ENCODE peak calls at places on chromosome 13, in seven cellular contexts. One of them, this sample, is unnamed. For H3K36me3, the result is how much of the 10 kb centered on the place peaks cover.

GRCh38 chr13:44920013-44920412 is 69.3 kb downstream of the NUFIP1 start:
- DNase-seq in psoas muscle: no peak
- DNase-seq in K562: no peak
- DNase-seq in WERI-Rb-1: no peak
- DNase-seq in brain microvascular endothelial cell: no peak
- DNase-seq in Peyer's patch: no peak
- DNase-seq in tibial artery: no peak
- DNase-seq in this sample: no peak

GRCh38 chr13:47480121-47480520 is 521.0 kb downstream of the SUCLA2 start:
- DNase-seq in psoas muscle: no peak
- DNase-seq in K562: no peak
- DNase-seq in WERI-Rb-1: no peak
- DNase-seq in brain microvascular endothelial cell: peak
- DNase-seq in Peyer's patch: no peak
- DNase-seq in tibial artery: no peak
- DNase-seq in this sample: no peak

GRCh38 chr13:105363747-105364177 is 1171.7 kb downstream of the EFNB2 start:
- DNase-seq in psoas muscle: no peak
- DNase-seq in K562: no peak
- DNase-seq in WERI-Rb-1: no peak
- DNase-seq in brain microvascular endothelial cell: no peak
- DNase-seq in Peyer's patch: no peak
- DNase-seq in tibial artery: no peak
- DNase-seq in this sample: no peak

GRCh38 chr13:100549316-100549715 is 39.3 kb downstream of the GGACT start:
- DNase-seq in psoas muscle: no peak
- DNase-seq in K562: no peak
- DNase-seq in WERI-Rb-1: no peak
- DNase-seq in brain microvascular endothelial cell: no peak
- DNase-seq in Peyer's patch: no peak
- DNase-seq in tibial artery: no peak
- DNase-seq in this sample: no peak

GRCh38 chr13:102152790-102153189 is 249.1 kb downstream of the FGF14 start:
- DNase-seq in psoas muscle: no peak
- DNase-seq in K562: no peak
- DNase-seq in WERI-Rb-1: no peak
- DNase-seq in brain microvascular endothelial cell: no peak
- DNase-seq in Peyer's patch: no peak
- DNase-seq in tibial artery: no peak
- DNase-seq in this sample: no peak

GRCh38 chr13:112066624-112067004 is 335 bp upstream of the SOX1 start:
- DNase-seq in psoas muscle: peak
- DNase-seq in K562: no peak
- DNase-seq in WERI-Rb-1: no peak
- DNase-seq in brain microvascular endothelial cell: no peak
- DNase-seq in Peyer's patch: no peak
- DNase-seq in tibial artery: no peak
- DNase-seq in this sample: no peak

GRCh38 chr13:97339019-97339988 is 94.7 kb upstream of the RAP2A start:
- DNase-seq in psoas muscle: peak
- DNase-seq in K562: no peak
- DNase-seq in WERI-Rb-1: no peak
- DNase-seq in brain microvascular endothelial cell: peak
- DNase-seq in Peyer's patch: no peak
- DNase-seq in tibial artery: peak
- DNase-seq in this sample: no peak

GRCh38 chr13:65090191-65090590 is 2139.9 kb downstream of the PCDH9 start:
- DNase-seq in psoas muscle: no peak
- DNase-seq in K562: no peak
- DNase-seq in WERI-Rb-1: no peak
- DNase-seq in brain microvascular endothelial cell: no peak
- DNase-seq in Peyer's patch: no peak
- DNase-seq in tibial artery: no peak
- DNase-seq in this sample: no peak

GRCh38 chr13:92769064-92769463 is 457.5 kb upstream of the GPC6 start:
- DNase-seq in psoas muscle: no peak
- DNase-seq in K562: no peak
- DNase-seq in WERI-Rb-1: no peak
- DNase-seq in brain microvascular endothelial cell: no peak
- DNase-seq in Peyer's patch: no peak
- DNase-seq in tibial artery: no peak
- DNase-seq in this sample: no peak

GRCh38 chr13:94192576-94192975 is 286.9 kb downstream of the DCT start:
- DNase-seq in psoas muscle: no peak
- DNase-seq in K562: no peak
- DNase-seq in WERI-Rb-1: peak
- DNase-seq in brain microvascular endothelial cell: peak
- DNase-seq in Peyer's patch: peak
- DNase-seq in tibial artery: no peak
- DNase-seq in this sample: no peak

GRCh38 chr13:52036037-52036436 is 11.5 kb downstream of the UTP14C start:
- DNase-seq in psoas muscle: no peak
- DNase-seq in K562: no peak
- DNase-seq in WERI-Rb-1: no peak
- DNase-seq in brain microvascular endothelial cell: no peak
- DNase-seq in Peyer's patch: no peak
- DNase-seq in tibial artery: no peak
- DNase-seq in this sample: no peak

GRCh38 chr13:47415048-47415447 is 518.2 kb upstream of the HTR2A start:
- DNase-seq in psoas muscle: no peak
- DNase-seq in K562: no peak
- DNase-seq in WERI-Rb-1: no peak
- DNase-seq in brain microvascular endothelial cell: no peak
- DNase-seq in Peyer's patch: no peak
- DNase-seq in tibial artery: no peak
- DNase-seq in this sample: no peak

GRCh38 chr13:71148391-71148790 is 718.6 kb downstream of the DACH1 start:
- DNase-seq in psoas muscle: no peak
- DNase-seq in K562: no peak
- DNase-seq in WERI-Rb-1: no peak
- DNase-seq in brain microvascular endothelial cell: no peak
- DNase-seq in Peyer's patch: no peak
- DNase-seq in tibial artery: no peak
- DNase-seq in this sample: no peak

GRCh38 chr13:59409211-59409610 is 754.5 kb downstream of the DIAPH3 start:
- DNase-seq in psoas muscle: peak
- DNase-seq in K562: no peak
- DNase-seq in WERI-Rb-1: peak
- DNase-seq in brain microvascular endothelial cell: peak
- DNase-seq in Peyer's patch: no peak
- DNase-seq in tibial artery: no peak
- DNase-seq in this sample: no peak

GRCh38 chr13:52726258-52726657 is 13.4 kb downstream of the CNMD start:
- DNase-seq in psoas muscle: no peak
- DNase-seq in K562: no peak
- DNase-seq in WERI-Rb-1: no peak
- DNase-seq in brain microvascular endothelial cell: no peak
- DNase-seq in Peyer's patch: no peak
- DNase-seq in tibial artery: no peak
- DNase-seq in this sample: no peak

GRCh38 chr13:86974251-86974994 is 696.7 kb upstream of the SLITRK5 start:
- DNase-seq in psoas muscle: no peak
- DNase-seq in K562: no peak
- DNase-seq in WERI-Rb-1: no peak
- DNase-seq in brain microvascular endothelial cell: no peak
- DNase-seq in Peyer's patch: peak
- DNase-seq in tibial artery: no peak
- DNase-seq in this sample: peak

GRCh38 chr13:114212096-114212495 is 22.6 kb upstream of the CDC16 start:
- DNase-seq in psoas muscle: no peak
- DNase-seq in K562: no peak
- DNase-seq in WERI-Rb-1: no peak
- DNase-seq in brain microvascular endothelial cell: peak
- DNase-seq in Peyer's patch: no peak
- DNase-seq in tibial artery: no peak
- DNase-seq in this sample: no peak

GRCh38 chr13:99336750-99337149 is 29.6 kb upstream of the GPR183 start:
- DNase-seq in psoas muscle: no peak
- DNase-seq in K562: no peak
- DNase-seq in WERI-Rb-1: no peak
- DNase-seq in brain microvascular endothelial cell: no peak
- DNase-seq in Peyer's patch: no peak
- DNase-seq in tibial artery: no peak
- DNase-seq in this sample: no peak

GRCh38 chr13:112445411-112446271 is 69.5 kb downstream of the SPACA7 start:
- DNase-seq in psoas muscle: no peak
- DNase-seq in K562: no peak
- DNase-seq in WERI-Rb-1: no peak
- DNase-seq in brain microvascular endothelial cell: no peak
- DNase-seq in Peyer's patch: peak
- DNase-seq in tibial artery: peak
- DNase-seq in this sample: peak

GRCh38 chr13:50320297-50320862 is 305.1 kb downstream of the KCNRG start:
- DNase-seq in psoas muscle: no peak
- DNase-seq in K562: no peak
- DNase-seq in WERI-Rb-1: no peak
- DNase-seq in brain microvascular endothelial cell: peak
- DNase-seq in Peyer's patch: no peak
- DNase-seq in tibial artery: no peak
- DNase-seq in this sample: no peak

GRCh38 chr13:51425410-51426042 is 27.3 kb downstream of the INTS6 start:
- DNase-seq in psoas muscle: no peak
- DNase-seq in K562: no peak
- DNase-seq in WERI-Rb-1: no peak
- DNase-seq in brain microvascular endothelial cell: no peak
- DNase-seq in Peyer's patch: no peak
- DNase-seq in tibial artery: no peak
- DNase-seq in this sample: no peak

GRCh38 chr13:23679214-23679613 is 109.0 kb downstream of the TNFRSF19 start:
- DNase-seq in psoas muscle: no peak
- DNase-seq in K562: no peak
- DNase-seq in WERI-Rb-1: no peak
- DNase-seq in brain microvascular endothelial cell: peak
- DNase-seq in Peyer's patch: no peak
- DNase-seq in tibial artery: no peak
- DNase-seq in this sample: no peak

GRCh38 chr13:67878376-67878775 is 648.2 kb upstream of the PCDH9 start:
- DNase-seq in psoas muscle: no peak
- DNase-seq in K562: no peak
- DNase-seq in WERI-Rb-1: no peak
- DNase-seq in brain microvascular endothelial cell: no peak
- DNase-seq in Peyer's patch: no peak
- DNase-seq in tibial artery: no peak
- DNase-seq in this sample: no peak

GRCh38 chr13:99617474-99618255 is 116.4 kb downstream of the TM9SF2 start:
- DNase-seq in psoas muscle: peak
- DNase-seq in K562: peak
- DNase-seq in WERI-Rb-1: peak
- DNase-seq in brain microvascular endothelial cell: peak
- DNase-seq in Peyer's patch: no peak
- DNase-seq in tibial artery: peak
- DNase-seq in this sample: no peak

GRCh38 chr13:27182844-27183497 is 11.4 kb upstream of the USP12 start:
- DNase-seq in psoas muscle: peak
- DNase-seq in K562: peak
- DNase-seq in WERI-Rb-1: no peak
- DNase-seq in brain microvascular endothelial cell: peak
- DNase-seq in Peyer's patch: no peak
- DNase-seq in tibial artery: peak
- DNase-seq in this sample: no peak

GRCh38 chr13:30763786-30764440 is 28.6 kb downstream of the ALOX5AP start:
- DNase-seq in psoas muscle: no peak
- DNase-seq in K562: no peak
- DNase-seq in WERI-Rb-1: no peak
- DNase-seq in brain microvascular endothelial cell: no peak
- DNase-seq in Peyer's patch: no peak
- DNase-seq in tibial artery: no peak
- DNase-seq in this sample: no peak

DNA sequence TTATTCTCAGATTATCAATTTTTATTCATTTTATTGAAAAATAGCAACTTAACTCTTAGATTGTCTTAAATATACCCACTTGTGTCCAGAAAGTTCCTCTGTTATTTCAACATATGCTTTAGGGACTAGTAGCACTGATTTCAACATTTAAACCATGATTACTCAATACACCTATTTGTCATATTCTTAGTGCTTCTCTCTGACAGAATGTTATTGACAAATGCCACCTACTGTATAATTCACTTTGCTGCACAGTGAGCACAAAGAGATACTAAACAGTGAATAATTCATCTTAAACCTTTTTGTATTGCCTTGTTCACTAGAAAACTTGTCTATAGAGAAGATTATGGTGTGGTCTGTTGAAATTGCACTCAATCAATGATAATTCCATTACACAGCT is 692.6 kb downstream of the PCDH17 start:
- DNase-seq in psoas muscle: no peak
- DNase-seq in K562: no peak
- DNase-seq in WERI-Rb-1: no peak
- DNase-seq in brain microvascular endothelial cell: no peak
- DNase-seq in Peyer's patch: no peak
- DNase-seq in tibial artery: no peak
- DNase-seq in this sample: no peak
- H3K27ac ChIP-seq in psoas muscle: no peak
- H3K27ac ChIP-seq in K562: no peak
- H3K27ac ChIP-seq in WERI-Rb-1: no peak
- H3K27ac ChIP-seq in brain microvascular endothelial cell: no peak
- H3K27ac ChIP-seq in Peyer's patch: no peak
- H3K27ac ChIP-seq in tibial artery: no peak
- H3K27ac ChIP-seq in this sample: no peak

GRCh38 chr13:20988909-20989735 is 72.3 kb downstream of the LATS2 start:
- DNase-seq in psoas muscle: no peak
- DNase-seq in K562: no peak
- DNase-seq in WERI-Rb-1: no peak
- DNase-seq in brain microvascular endothelial cell: no peak
- DNase-seq in Peyer's patch: no peak
- DNase-seq in tibial artery: no peak
- DNase-seq in this sample: no peak
- H3K36me3 ChIP-seq in psoas muscle: half or more
- H3K36me3 ChIP-seq in K562: under half
- H3K36me3 ChIP-seq in WERI-Rb-1: under half
- H3K36me3 ChIP-seq in brain microvascular endothelial cell: under half
- H3K36me3 ChIP-seq in Peyer's patch: under half
- H3K36me3 ChIP-seq in tibial artery: under half
- H3K36me3 ChIP-seq in this sample: half or more

DNA sequence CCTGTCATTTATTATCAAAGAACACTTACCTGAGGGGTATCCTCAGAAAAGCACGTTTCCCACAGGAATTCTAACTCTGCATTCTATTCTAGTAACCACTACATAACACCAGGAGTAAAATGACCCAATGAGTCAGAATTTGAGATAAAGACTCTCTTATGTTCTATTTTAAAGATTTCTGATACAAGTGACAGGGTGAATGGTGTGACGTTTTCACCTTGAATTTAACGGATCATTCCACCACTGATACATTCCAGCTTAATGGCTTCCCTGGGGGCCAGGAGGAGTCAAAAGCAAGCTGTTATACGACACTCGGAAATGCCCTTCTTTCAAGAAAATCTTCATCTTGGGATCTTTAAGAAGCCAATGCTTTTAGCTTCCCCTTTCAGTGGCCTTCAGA is 55.2 kb downstream of the SLC7A1 start:
- DNase-seq in psoas muscle: no peak
- DNase-seq in K562: no peak
- DNase-seq in WERI-Rb-1: no peak
- DNase-seq in brain microvascular endothelial cell: no peak
- DNase-seq in Peyer's patch: no peak
- DNase-seq in tibial artery: no peak
- DNase-seq in this sample: no peak
- H3K27ac ChIP-seq in psoas muscle: no peak
- H3K27ac ChIP-seq in K562: no peak
- H3K27ac ChIP-seq in WERI-Rb-1: no peak
- H3K27ac ChIP-seq in brain microvascular endothelial cell: no peak
- H3K27ac ChIP-seq in Peyer's patch: no peak
- H3K27ac ChIP-seq in tibial artery: no peak
- H3K27ac ChIP-seq in this sample: no peak

GRCh38 chr13:110685305-110685704 is 20.6 kb downstream of the CARS2 start:
- DNase-seq in psoas muscle: no peak
- DNase-seq in K562: no peak
- DNase-seq in WERI-Rb-1: no peak
- DNase-seq in brain microvascular endothelial cell: peak
- DNase-seq in Peyer's patch: peak
- DNase-seq in tibial artery: no peak
- DNase-seq in this sample: no peak
- H3K36me3 ChIP-seq in psoas muscle: half or more
- H3K36me3 ChIP-seq in K562: half or more
- H3K36me3 ChIP-seq in WERI-Rb-1: half or more
- H3K36me3 ChIP-seq in brain microvascular endothelial cell: under half
- H3K36me3 ChIP-seq in Peyer's patch: half or more
- H3K36me3 ChIP-seq in tibial artery: under half
- H3K36me3 ChIP-seq in this sample: half or more

This sample was measured in upper lobe of right lung.